ENCODE peak calls at places on chromosomes 3 and 15, in seven cellular contexts. P, M, L, F, N, X and T are unnamed samples.

GRCh38 chr3:113105980-113106379 is 105.4 kb upstream of the BOC start:
- DNase-seq in L (no peak), X (no peak), N (no peak), P (no peak), F (no peak), M (no peak), T (no peak)

GRCh38 chr3:16841906-16842709 is 42.6 kb upstream of the PLCL2 start:
- DNase-seq in P (peak), F (no peak), X (no peak), N (peak), L (no peak), M (peak), T (peak)

GRCh38 chr3:24387493-24387892 is 107.2 kb downstream of the THRB start:
- DNase-seq in L (no peak), N (no peak), M (no peak), P (no peak), X (peak), F (no peak), T (no peak)

GRCh38 chr3:139122221-139122581 is 77.5 kb upstream of the PRR23C start:
- DNase-seq in L (no peak), P (no peak), N (no peak), X (peak), M (no peak), F (peak), T (no peak)

GRCh38 chr3:126472277-126473006 is 3.2 kb downstream of the ZXDC start:
- DNase-seq in N (peak), P (no peak), L (no peak), F (peak), X (peak), M (peak), T (peak)

GRCh38 chr15:63462053-63462452 is 42.3 kb upstream of the USP3 start:
- DNase-seq in X (peak), F (no peak), M (no peak), P (no peak), L (no peak), N (no peak), T (no peak)

GRCh38 chr3:12956316-12956660 is 114.9 kb upstream of the RPL32 start:
- DNase-seq in X (no peak), F (no peak), N (no peak), M (no peak), L (no peak), P (no peak), T (no peak)

GRCh38 chr3:143295201-143296080 is 175.9 kb downstream of the CHST2 start:
- DNase-seq in L (no peak), M (no peak), N (no peak), F (no peak), P (no peak), X (no peak), T (no peak)

GRCh38 chr3:176663819-176664218 is 533.5 kb downstream of the TBL1XR1 start:
- DNase-seq in F (no peak), X (peak), L (no peak), P (no peak), M (no peak), N (no peak), T (no peak)

GRCh38 chr3:128482857-128483656 is 9.9 kb downstream of the GATA2 start:
- DNase-seq in F (no peak), N (peak), L (no peak), X (peak), M (no peak), P (no peak), T (no peak)

GRCh38 chr15:33132722-33133345 is 61.7 kb downstream of the FMN1 start:
- DNase-seq in X (peak), L (peak), M (no peak), F (peak), P (no peak), N (no peak), T (peak)

GRCh38 chr3:64460877-64461276 is 226.9 kb downstream of the ADAMTS9 start:
- DNase-seq in X (peak), L (no peak), P (no peak), M (no peak), F (no peak), N (no peak), T (no peak)

GRCh38 chr3:73602171-73602570 is 22.6 kb downstream of the PDZRN3 start:
- DNase-seq in M (no peak), X (peak), P (no peak), N (no peak), L (no peak), F (no peak), T (no peak)

GRCh38 chr3:28912120-28912885 is 368.6 kb upstream of the RBMS3 start:
- DNase-seq in M (no peak), P (no peak), N (no peak), X (peak), F (no peak), L (no peak), T (no peak)

GRCh38 chr3:28922376-28922775 is 358.5 kb upstream of the RBMS3 start:
- DNase-seq in P (no peak), N (no peak), F (no peak), X (no peak), L (no peak), M (no peak), T (no peak)

GRCh38 chr3:28917895-28918294 is 363.0 kb upstream of the RBMS3 start:
- DNase-seq in N (no peak), P (no peak), L (no peak), X (no peak), M (no peak), F (no peak), T (no peak)

GRCh38 chr3:28915711-28916481 is 365.0 kb upstream of the RBMS3 start:
- DNase-seq in L (no peak), P (no peak), N (no peak), F (no peak), M (no peak), X (peak), T (peak)

GRCh38 chr3:28916713-28917499 is 364.0 kb upstream of the RBMS3 start:
- DNase-seq in M (no peak), F (no peak), L (peak), X (peak), P (peak), N (peak), T (peak)
- TF ChIP-seq CTCF in M (peak), F (no peak), L (no peak), X (peak), P (peak), N (peak), T (peak)

GRCh38 chr3:134652886-134653630 is 2.2 kb upstream of the KY start:
- DNase-seq in M (no peak), N (no peak), L (no peak), P (peak), F (no peak), X (no peak), T (no peak)

GRCh38 chr3:134652409-134652831 is 1.6 kb upstream of the KY start:
- DNase-seq in M (no peak), X (peak), N (no peak), P (no peak), L (no peak), F (no peak), T (no peak)

GRCh38 chr3:134649106-134649705 is 1.6 kb downstream of the KY start:
- DNase-seq in M (no peak), L (no peak), F (no peak), P (no peak), X (no peak), N (no peak), T (no peak)

GRCh38 chr3:134651347-134652041 is 672 bp upstream of the KY start:
- DNase-seq in P (no peak), X (peak), L (no peak), N (peak), F (no peak), M (no peak), T (no peak)

GRCh38 chr3:134650431-134651346 is at the start of gene KY:
- DNase-seq in F (no peak), L (peak), M (peak), P (no peak), X (peak), N (peak), T (peak)
- TF ChIP-seq CTCF in F (peak), L (no peak), M (peak), P (no peak), X (peak), N (no peak), T (no peak)

GRCh38 chr15:70508561-70509281 is 254.6 kb downstream of the UACA start:
- DNase-seq in N (no peak), F (peak), X (peak), P (no peak), M (no peak), L (no peak), T (peak)
- TF ChIP-seq CTCF in N (no peak), F (peak), X (no peak), P (no peak), M (no peak), L (no peak), T (no peak)

GRCh38 chr3:193174137-193174536 is 66.9 kb upstream of the PLAAT1 start:
- DNase-seq in X (no peak), F (no peak), M (no peak), N (no peak), L (no peak), P (no peak), T (no peak)
- TF ChIP-seq CTCF in X (no peak), F (no peak), M (no peak), N (no peak), L (no peak), P (no peak), T (no peak)

GRCh38 chr15:71048913-71049675 is 66.2 kb upstream of the THSD4 start:
- DNase-seq in P (no peak), X (peak), F (no peak), N (no peak), M (no peak), L (no peak), T (no peak)
- TF ChIP-seq CTCF in P (no peak), X (no peak), F (no peak), N (no peak), M (no peak), L (no peak), T (no peak)

GRCh38 chr15:93190238-93190637 is 101.2 kb upstream of the RGMA start:
- DNase-seq in M (no peak), N (no peak), X (no peak), L (no peak), F (no peak), P (no peak), T (no peak)
- TF ChIP-seq CTCF in M (no peak), N (no peak), X (no peak), L (no peak), F (no peak), P (no peak), T (no peak)

GRCh38 chr3:152508705-152509104 is 240.0 kb downstream of the MBNL1 start:
- DNase-seq in X (peak), N (no peak), P (no peak), M (no peak), L (no peak), F (no peak), T (no peak)
- TF ChIP-seq CTCF in X (peak), N (peak), P (no peak), M (peak), L (peak), F (peak), T (peak)

DNA sequence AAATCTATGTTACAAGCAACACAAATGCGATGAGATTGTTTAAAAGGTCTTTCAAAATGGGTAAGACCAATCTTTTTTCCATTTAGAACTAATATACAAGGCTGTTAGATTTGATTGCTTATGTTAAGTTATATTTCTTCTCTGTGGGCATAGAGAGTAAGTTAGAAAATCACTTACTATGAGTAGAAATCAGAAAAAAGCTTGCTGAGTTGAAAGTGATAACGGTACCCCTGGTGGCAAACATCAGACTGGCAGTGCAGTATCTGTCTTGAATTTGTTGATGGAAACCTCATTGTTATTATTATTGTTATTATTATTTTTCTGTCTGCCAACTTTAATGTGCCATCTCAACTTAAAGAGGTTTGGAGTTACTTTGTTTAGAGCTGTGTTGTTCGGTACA is 12.4 kb downstream of the CLDN11 start:
- DNase-seq in L (no peak), X (no peak), F (no peak), N (no peak), P (no peak), M (no peak), T (no peak)
- TF ChIP-seq CTCF in L (peak), X (no peak), F (no peak), N (no peak), P (no peak), M (no peak), T (no peak)

GRCh38 chr15:60390931-60391501 is 6.8 kb downstream of the ANXA2 start:
- DNase-seq in P (no peak), X (peak), L (no peak), F (peak), N (peak), M (no peak), T (no peak)
- TF ChIP-seq CTCF in P (no peak), X (no peak), L (no peak), F (peak), N (no peak), M (no peak), T (no peak)